ENCODE peak calls at places on chromosomes 11 and 22, in six cellular contexts. C is T-helper 1 cell, Z is left cardiac atrium, O is transverse colon, K is fibroblast of lung, J is EL. N is an unnamed sample.

GRCh38 chr11:70158201-70158600 is 44.9 kb upstream of the FADD start:
- DNase-seq in C (no peak), Z (no peak), O (no peak), K (peak; percentile 13), J (no peak), N (no peak)

GRCh38 chr11:22688914-22689313 is 22.5 kb downstream of the GAS2 start:
- DNase-seq in C (no peak), Z (no peak), O (no peak), K (no peak), J (no peak), N (no peak)

GRCh38 chr22:45608763-45609180 is 62.9 kb upstream of the ATXN10 start:
- DNase-seq in C (no peak), Z (no peak), O (no peak), K (peak; percentile 43), J (peak; percentile 92), N (no peak)

GRCh38 chr11:70109006-70109405 is 30.9 kb downstream of the ANO1 start:
- DNase-seq in C (no peak), Z (no peak), O (no peak), K (no peak), J (no peak), N (no peak)

GRCh38 chr11:59918987-59919589 is 19.1 kb upstream of the OOSP1 start:
- DNase-seq in C (no peak), Z (no peak), O (peak; percentile 45), K (no peak), J (peak; percentile 76), N (no peak)

GRCh38 chr11:120564573-120565301 is 53.2 kb downstream of the GRIK4 start:
- DNase-seq in C (no peak), Z (peak; percentile 75), O (no peak), K (peak; percentile 31), J (peak; percentile 45), N (no peak)

GRCh38 chr22:28369849-28370248 is 309.8 kb downstream of the TTC28 start:
- DNase-seq in C (no peak), Z (no peak), O (peak; percentile 10), K (no peak), J (no peak), N (no peak)

GRCh38 chr11:12075822-12076821 is 34.3 kb upstream of the MICAL2 start:
- DNase-seq in C (no peak), Z (no peak), O (peak; percentile 46), K (peak; percentile 99), J (peak; percentile 99), N (no peak)

GRCh38 chr11:117473692-117474091 is 146.0 kb downstream of the CEP164 start:
- DNase-seq in C (no peak), Z (no peak), O (no peak), K (no peak), J (no peak), N (no peak)

GRCh38 chr11:65645710-65646109 is 7.8 kb downstream of the SIPA1 start:
- DNase-seq in C (no peak), Z (no peak), O (no peak), K (peak; percentile 27), J (peak; percentile 66), N (no peak)

GRCh38 chr22:28594784-28595324 is 84.8 kb downstream of the TTC28 start:
- DNase-seq in C (no peak), Z (no peak), O (no peak), K (peak; percentile 86), J (peak; percentile 58), N (no peak)

GRCh38 chr11:79201637-79202347 is 239.0 kb downstream of the TENM4 start:
- DNase-seq in C (no peak), Z (no peak), O (no peak), K (no peak), J (no peak), N (no peak)

GRCh38 chr11:122795281-122795680 is 43.0 kb upstream of the CRTAM start:
- DNase-seq in C (no peak), Z (no peak), O (no peak), K (no peak), J (no peak), N (no peak)

GRCh38 chr22:17847360-17848078 is 73.2 kb upstream of the BID start:
- DNase-seq in C (no peak), Z (no peak), O (no peak), K (no peak), J (peak; percentile 48), N (no peak)

GRCh38 chr11:104661481-104661880 is 236.8 kb downstream of the CASP12 start:
- DNase-seq in C (no peak), Z (no peak), O (no peak), K (no peak), J (no peak), N (no peak)

GRCh38 chr11:1305558-1306056 is 3.8 kb downstream of the TOLLIP start:
- DNase-seq in C (no peak), Z (no peak), O (no peak), K (no peak), J (no peak), N (no peak)

GRCh38 chr11:26696330-26696729 is 25.5 kb downstream of the SLC5A12 start:
- DNase-seq in C (no peak), Z (no peak), O (no peak), K (no peak), J (no peak), N (no peak)

GRCh38 chr11:5655474-5655873 is 29.4 kb downstream of the TRIM5 start:
- DNase-seq in C (no peak), Z (no peak), O (no peak), K (no peak), J (no peak), N (no peak)

GRCh38 chr22:50687829-50688228 is 15.2 kb downstream of the SHANK3 start:
- DNase-seq in C (no peak), Z (no peak), O (no peak), K (no peak), J (no peak), N (no peak)

GRCh38 chr11:73157141-73158010 is 15.3 kb upstream of the FCHSD2 start:
- DNase-seq in C (no peak), Z (peak; percentile 64), O (peak; percentile 35), K (peak; percentile 65), J (peak; percentile 93), N (no peak)

GRCh38 chr11:57982763-57983162 is 40.9 kb upstream of the OR9Q1 start:
- DNase-seq in C (no peak), Z (no peak), O (no peak), K (no peak), J (no peak), N (no peak)

N was measured in cortex of kidney.